ENCODE peak calls at places on chromosomes 12 and 14, in nine cellular contexts. Q is posterior cingulate gyrus; R is NAMALWA; J is endothelial cell; X is iPS DF 6.9; Y is GM23338; Z is stimulated activated CD4-positive, alpha-beta T cell treated with anti-CD3 and anti-CD28 coated beads, Interleukin-15, amount 100 ng/mL, for 1 hour; V is HEK293T; I is HFFc6. K is an unnamed sample.

GRCh38 chr12:100842156-100842555 is 47.6 kb downstream of the ANO4 start:
- DNase-seq in Q (no peak), R (no peak), J (no peak), X (no peak), Y (no peak), Z (no peak), V (no peak), I (no peak), K (no peak)

GRCh38 chr14:70448633-70449032 is 3.3 kb upstream of the ADAM21 start:
- DNase-seq in Q (no peak), R (no peak), J (no peak), X (no peak), Y (no peak), Z (no peak), V (no peak), I (peak), K (peak)

GRCh38 chr14:83975435-83976222 is 1554.3 kb upstream of the FLRT2 start:
- DNase-seq in Q (no peak), R (no peak), J (no peak), X (no peak), Y (peak), Z (no peak), V (no peak), I (no peak), K (no peak)

GRCh38 chr12:124392271-124392990 is 97.5 kb downstream of the RFLNA start:
- DNase-seq in Q (peak), R (peak), J (peak), X (no peak), Y (peak), Z (no peak), V (peak), I (peak), K (peak)

GRCh38 chr14:67704484-67705089 is 2.9 kb downstream of the RDH12 start:
- DNase-seq in Q (no peak), R (peak), J (peak), X (peak), Y (peak), Z (no peak), V (peak), I (peak), K (peak)

GRCh38 chr14:95507701-95508103 is 8.7 kb downstream of the SYNE3 start:
- DNase-seq in Q (no peak), R (no peak), J (no peak), X (no peak), Y (no peak), Z (no peak), V (no peak), I (peak), K (peak)

GRCh38 chr14:104975481-104976197 is 2.5 kb downstream of the AHNAK2 start:
- DNase-seq in Q (no peak), R (peak), J (peak), X (no peak), Y (peak), Z (no peak), V (no peak), I (no peak), K (no peak)

GRCh38 chr12:84842406-84843013 is 70.1 kb downstream of the SLC6A15 start:
- DNase-seq in Q (no peak), R (peak), J (peak), X (peak), Y (peak), Z (no peak), V (peak), I (peak), K (peak)

K was measured in MCF 10A.